ENCODE peak calls at places on chromosomes 1 and 21, in four cellular contexts. D is RWPE1, Q is SJSA1, J is small intestine. G is an unnamed sample.

GRCh38 chr21:42063578-42064521 is 7.3 kb upstream of the UMODL1 start:
- DNase-seq in D (peak), Q (no peak), J (peak), G (peak)

GRCh38 chr1:155173478-155174333 is at the start of gene TRIM46:
- DNase-seq in D (peak), Q (peak), J (peak), G (no peak)

GRCh38 chr1:185917646-185918045 is 183.5 kb downstream of the HMCN1 start:
- DNase-seq in D (peak), Q (peak), J (peak), G (peak)

GRCh38 chr1:162151900-162152829 is 82.7 kb downstream of the NOS1AP start:
- DNase-seq in D (no peak), Q (no peak), J (no peak), G (peak)

GRCh38 chr1:26025060-26025459 is 3.5 kb downstream of the EXTL1 start:
- DNase-seq in D (no peak), Q (no peak), J (no peak), G (no peak)

GRCh38 chr21:46334351-46335140 is 10.6 kb downstream of the PCNT start:
- DNase-seq in D (no peak), Q (peak), J (no peak), G (no peak)

GRCh38 chr1:92961896-92962752 is 862 bp upstream of the DIPK1A start:
- DNase-seq in D (peak), Q (peak), J (peak), G (peak)

GRCh38 chr1:112393634-112393976 is 2.4 kb upstream of the CTTNBP2NL start:
- DNase-seq in D (no peak), Q (no peak), J (no peak), G (no peak)

GRCh38 chr1:235882816-235883215 is 16.1 kb upstream of the LYST start:
- DNase-seq in D (no peak), Q (no peak), J (no peak), G (no peak)

GRCh38 chr1:118013336-118013735 is 83.8 kb downstream of the WDR3 start:
- DNase-seq in D (no peak), Q (no peak), J (no peak), G (no peak)

GRCh38 chr1:39128959-39129358 is 75.5 kb upstream of the MACF1 start:
- DNase-seq in D (peak), Q (no peak), J (peak), G (peak)

GRCh38 chr1:109782514-109782913 is 18.8 kb upstream of the EPS8L3 start:
- DNase-seq in D (no peak), Q (no peak), J (no peak), G (no peak)

GRCh38 chr1:107926436-107927080 is 38.4 kb downstream of the VAV3 start:
- DNase-seq in D (no peak), Q (no peak), J (no peak), G (peak)

GRCh38 chr1:58251415-58252073 is 295.0 kb downstream of the OMA1 start:
- DNase-seq in D (no peak), Q (no peak), J (no peak), G (no peak)

GRCh38 chr21:43786423-43787179 is 2.8 kb upstream of the RRP1 start:
- DNase-seq in D (no peak), Q (no peak), J (no peak), G (no peak)

GRCh38 chr1:85576642-85577420 is 3.7 kb upstream of the CCN1 start:
- DNase-seq in D (peak), Q (peak), J (peak), G (peak)

GRCh38 chr1:182348916-182349747 is 42.5 kb downstream of the GLUL start:
- DNase-seq in D (no peak), Q (no peak), J (no peak), G (peak)

GRCh38 chr1:246002725-246003441 is 504.2 kb downstream of the SMYD3 start:
- DNase-seq in D (peak), Q (peak), J (peak), G (peak)

GRCh38 chr1:32101233-32101681 is 6.6 kb upstream of the KPNA6 start:
- DNase-seq in D (peak), Q (no peak), J (peak), G (peak)

GRCh38 chr1:162571696-162572095 is 10.2 kb downstream of the UAP1 start:
- DNase-seq in D (no peak), Q (no peak), J (no peak), G (no peak)

GRCh38 chr1:109546311-109547109 is 1.9 kb upstream of the GNAI3 start:
- DNase-seq in D (peak), Q (peak), J (peak), G (peak)

GRCh38 chr1:221462345-221462744 is 279.5 kb downstream of the DUSP10 start:
- DNase-seq in D (peak), Q (no peak), J (no peak), G (no peak)

G was measured in renal cortical epithelial cell.